ENCODE peak calls at places on chromosomes 5 and 9, in ten cellular contexts. One of them, this sample, is unnamed.

GRCh38 chr9:134442087-134442470 is 115.8 kb downstream of the RXRA start:
- DNase-seq in PC-3: no peak
- DNase-seq in stimulated activated CD4-positive, alpha-beta T cell treated with anti-CD3 and anti-CD28 coated beads, Interleukin-15, amount 100 ng/mL, for 48 hours: no peak
- DNase-seq in fibroblast of mammary gland: peak
- DNase-seq in hypothalamus: no peak
- DNase-seq in aorta: no peak
- DNase-seq in caudate nucleus: no peak
- DNase-seq in chondrocyte: no peak
- DNase-seq in activated CD8-positive, alpha-beta memory T cell treated with anti-CD3 and anti-CD28 coated beads for 48 hours: no peak
- DNase-seq in activated CD4-positive, alpha-beta T cell treated with anti-CD3 and anti-CD28 coated beads for 48 hours: no peak
- DNase-seq in this sample: no peak

GRCh38 chr9:90878562-90878961 is 76.9 kb downstream of the SYK start:
- DNase-seq in PC-3: peak
- DNase-seq in stimulated activated CD4-positive, alpha-beta T cell treated with anti-CD3 and anti-CD28 coated beads, Interleukin-15, amount 100 ng/mL, for 48 hours: no peak
- DNase-seq in fibroblast of mammary gland: no peak
- DNase-seq in hypothalamus: no peak
- DNase-seq in aorta: no peak
- DNase-seq in caudate nucleus: no peak
- DNase-seq in chondrocyte: no peak
- DNase-seq in activated CD8-positive, alpha-beta memory T cell treated with anti-CD3 and anti-CD28 coated beads for 48 hours: no peak
- DNase-seq in activated CD4-positive, alpha-beta T cell treated with anti-CD3 and anti-CD28 coated beads for 48 hours: no peak
- DNase-seq in this sample: no peak

GRCh38 chr9:137802521-137803243 is 74.9 kb upstream of the CACNA1B start:
- DNase-seq in PC-3: no peak
- DNase-seq in stimulated activated CD4-positive, alpha-beta T cell treated with anti-CD3 and anti-CD28 coated beads, Interleukin-15, amount 100 ng/mL, for 48 hours: no peak
- DNase-seq in fibroblast of mammary gland: no peak
- DNase-seq in hypothalamus: no peak
- DNase-seq in aorta: no peak
- DNase-seq in caudate nucleus: no peak
- DNase-seq in chondrocyte: peak
- DNase-seq in activated CD8-positive, alpha-beta memory T cell treated with anti-CD3 and anti-CD28 coated beads for 48 hours: no peak
- DNase-seq in activated CD4-positive, alpha-beta T cell treated with anti-CD3 and anti-CD28 coated beads for 48 hours: no peak
- DNase-seq in this sample: no peak

GRCh38 chr5:61409568-61409967 is 77.5 kb downstream of the ZSWIM6 start:
- DNase-seq in PC-3: peak
- DNase-seq in stimulated activated CD4-positive, alpha-beta T cell treated with anti-CD3 and anti-CD28 coated beads, Interleukin-15, amount 100 ng/mL, for 48 hours: no peak
- DNase-seq in fibroblast of mammary gland: peak
- DNase-seq in hypothalamus: no peak
- DNase-seq in aorta: no peak
- DNase-seq in caudate nucleus: no peak
- DNase-seq in chondrocyte: no peak
- DNase-seq in activated CD8-positive, alpha-beta memory T cell treated with anti-CD3 and anti-CD28 coated beads for 48 hours: no peak
- DNase-seq in activated CD4-positive, alpha-beta T cell treated with anti-CD3 and anti-CD28 coated beads for 48 hours: no peak
- DNase-seq in this sample: no peak

GRCh38 chr5:89338935-89339334 is 456.0 kb upstream of the MEF2C start:
- DNase-seq in PC-3: peak
- DNase-seq in stimulated activated CD4-positive, alpha-beta T cell treated with anti-CD3 and anti-CD28 coated beads, Interleukin-15, amount 100 ng/mL, for 48 hours: no peak
- DNase-seq in fibroblast of mammary gland: peak
- DNase-seq in hypothalamus: no peak
- DNase-seq in aorta: no peak
- DNase-seq in caudate nucleus: no peak
- DNase-seq in chondrocyte: no peak
- DNase-seq in activated CD8-positive, alpha-beta memory T cell treated with anti-CD3 and anti-CD28 coated beads for 48 hours: no peak
- DNase-seq in activated CD4-positive, alpha-beta T cell treated with anti-CD3 and anti-CD28 coated beads for 48 hours: no peak
- DNase-seq in this sample: no peak

GRCh38 chr5:176822426-176823075 is 12.2 kb downstream of the UNC5A start:
- DNase-seq in PC-3: peak
- DNase-seq in stimulated activated CD4-positive, alpha-beta T cell treated with anti-CD3 and anti-CD28 coated beads, Interleukin-15, amount 100 ng/mL, for 48 hours: no peak
- DNase-seq in fibroblast of mammary gland: no peak
- DNase-seq in hypothalamus: no peak
- DNase-seq in aorta: no peak
- DNase-seq in caudate nucleus: no peak
- DNase-seq in chondrocyte: no peak
- DNase-seq in activated CD8-positive, alpha-beta memory T cell treated with anti-CD3 and anti-CD28 coated beads for 48 hours: no peak
- DNase-seq in activated CD4-positive, alpha-beta T cell treated with anti-CD3 and anti-CD28 coated beads for 48 hours: no peak
- DNase-seq in this sample: no peak

GRCh38 chr5:87185838-87186237 is 81.8 kb upstream of the RASA1 start:
- DNase-seq in PC-3: peak
- DNase-seq in stimulated activated CD4-positive, alpha-beta T cell treated with anti-CD3 and anti-CD28 coated beads, Interleukin-15, amount 100 ng/mL, for 48 hours: no peak
- DNase-seq in fibroblast of mammary gland: no peak
- DNase-seq in hypothalamus: no peak
- DNase-seq in aorta: no peak
- DNase-seq in caudate nucleus: no peak
- DNase-seq in chondrocyte: no peak
- DNase-seq in activated CD8-positive, alpha-beta memory T cell treated with anti-CD3 and anti-CD28 coated beads for 48 hours: no peak
- DNase-seq in activated CD4-positive, alpha-beta T cell treated with anti-CD3 and anti-CD28 coated beads for 48 hours: no peak
- DNase-seq in this sample: no peak

GRCh38 chr5:131634666-131634995 is 398 bp downstream of the RAPGEF6 start:
- DNase-seq in PC-3: peak
- DNase-seq in stimulated activated CD4-positive, alpha-beta T cell treated with anti-CD3 and anti-CD28 coated beads, Interleukin-15, amount 100 ng/mL, for 48 hours: peak
- DNase-seq in fibroblast of mammary gland: peak
- DNase-seq in hypothalamus: peak
- DNase-seq in aorta: peak
- DNase-seq in caudate nucleus: no peak
- DNase-seq in chondrocyte: no peak
- DNase-seq in activated CD8-positive, alpha-beta memory T cell treated with anti-CD3 and anti-CD28 coated beads for 48 hours: no peak
- DNase-seq in activated CD4-positive, alpha-beta T cell treated with anti-CD3 and anti-CD28 coated beads for 48 hours: peak
- DNase-seq in this sample: no peak

GRCh38 chr5:125549322-125549871 is 803.0 kb upstream of the ZNF608 start:
- DNase-seq in PC-3: no peak
- DNase-seq in stimulated activated CD4-positive, alpha-beta T cell treated with anti-CD3 and anti-CD28 coated beads, Interleukin-15, amount 100 ng/mL, for 48 hours: no peak
- DNase-seq in fibroblast of mammary gland: no peak
- DNase-seq in hypothalamus: no peak
- DNase-seq in aorta: no peak
- DNase-seq in caudate nucleus: no peak
- DNase-seq in chondrocyte: no peak
- DNase-seq in activated CD8-positive, alpha-beta memory T cell treated with anti-CD3 and anti-CD28 coated beads for 48 hours: no peak
- DNase-seq in activated CD4-positive, alpha-beta T cell treated with anti-CD3 and anti-CD28 coated beads for 48 hours: no peak
- DNase-seq in this sample: no peak

GRCh38 chr9:130053109-130053503 is 600 bp upstream of the GPR107 start:
- DNase-seq in PC-3: no peak
- DNase-seq in stimulated activated CD4-positive, alpha-beta T cell treated with anti-CD3 and anti-CD28 coated beads, Interleukin-15, amount 100 ng/mL, for 48 hours: no peak
- DNase-seq in fibroblast of mammary gland: no peak
- DNase-seq in hypothalamus: no peak
- DNase-seq in aorta: no peak
- DNase-seq in caudate nucleus: no peak
- DNase-seq in chondrocyte: no peak
- DNase-seq in activated CD8-positive, alpha-beta memory T cell treated with anti-CD3 and anti-CD28 coated beads for 48 hours: no peak
- DNase-seq in activated CD4-positive, alpha-beta T cell treated with anti-CD3 and anti-CD28 coated beads for 48 hours: no peak
- DNase-seq in this sample: no peak

GRCh38 chr9:16729656-16730055 is 140.8 kb downstream of the BNC2 start:
- DNase-seq in PC-3: no peak
- DNase-seq in stimulated activated CD4-positive, alpha-beta T cell treated with anti-CD3 and anti-CD28 coated beads, Interleukin-15, amount 100 ng/mL, for 48 hours: no peak
- DNase-seq in fibroblast of mammary gland: peak
- DNase-seq in hypothalamus: no peak
- DNase-seq in aorta: no peak
- DNase-seq in caudate nucleus: no peak
- DNase-seq in chondrocyte: no peak
- DNase-seq in activated CD8-positive, alpha-beta memory T cell treated with anti-CD3 and anti-CD28 coated beads for 48 hours: no peak
- DNase-seq in activated CD4-positive, alpha-beta T cell treated with anti-CD3 and anti-CD28 coated beads for 48 hours: no peak
- DNase-seq in this sample: no peak

GRCh38 chr5:150297236-150297890 is 5.3 kb downstream of the ARSI start:
- DNase-seq in PC-3: no peak
- DNase-seq in stimulated activated CD4-positive, alpha-beta T cell treated with anti-CD3 and anti-CD28 coated beads, Interleukin-15, amount 100 ng/mL, for 48 hours: no peak
- DNase-seq in fibroblast of mammary gland: no peak
- DNase-seq in hypothalamus: no peak
- DNase-seq in aorta: peak
- DNase-seq in caudate nucleus: no peak
- DNase-seq in chondrocyte: peak
- DNase-seq in activated CD8-positive, alpha-beta memory T cell treated with anti-CD3 and anti-CD28 coated beads for 48 hours: no peak
- DNase-seq in activated CD4-positive, alpha-beta T cell treated with anti-CD3 and anti-CD28 coated beads for 48 hours: no peak
- DNase-seq in this sample: no peak

GRCh38 chr5:38994329-38994927 is 79.8 kb downstream of the RICTOR start:
- DNase-seq in PC-3: peak
- DNase-seq in stimulated activated CD4-positive, alpha-beta T cell treated with anti-CD3 and anti-CD28 coated beads, Interleukin-15, amount 100 ng/mL, for 48 hours: no peak
- DNase-seq in fibroblast of mammary gland: peak
- DNase-seq in hypothalamus: peak
- DNase-seq in aorta: no peak
- DNase-seq in caudate nucleus: no peak
- DNase-seq in chondrocyte: no peak
- DNase-seq in activated CD8-positive, alpha-beta memory T cell treated with anti-CD3 and anti-CD28 coated beads for 48 hours: no peak
- DNase-seq in activated CD4-positive, alpha-beta T cell treated with anti-CD3 and anti-CD28 coated beads for 48 hours: peak
- DNase-seq in this sample: no peak

GRCh38 chr5:154191467-154192261 is 1.1 kb downstream of the GALNT10 start:
- DNase-seq in PC-3: no peak
- DNase-seq in stimulated activated CD4-positive, alpha-beta T cell treated with anti-CD3 and anti-CD28 coated beads, Interleukin-15, amount 100 ng/mL, for 48 hours: no peak
- DNase-seq in fibroblast of mammary gland: peak
- DNase-seq in hypothalamus: no peak
- DNase-seq in aorta: no peak
- DNase-seq in caudate nucleus: no peak
- DNase-seq in chondrocyte: no peak
- DNase-seq in activated CD8-positive, alpha-beta memory T cell treated with anti-CD3 and anti-CD28 coated beads for 48 hours: no peak
- DNase-seq in activated CD4-positive, alpha-beta T cell treated with anti-CD3 and anti-CD28 coated beads for 48 hours: peak
- DNase-seq in this sample: no peak

GRCh38 chr5:89269721-89270120 is 386.7 kb upstream of the MEF2C start:
- DNase-seq in PC-3: no peak
- DNase-seq in stimulated activated CD4-positive, alpha-beta T cell treated with anti-CD3 and anti-CD28 coated beads, Interleukin-15, amount 100 ng/mL, for 48 hours: no peak
- DNase-seq in fibroblast of mammary gland: no peak
- DNase-seq in hypothalamus: no peak
- DNase-seq in aorta: no peak
- DNase-seq in caudate nucleus: no peak
- DNase-seq in chondrocyte: no peak
- DNase-seq in activated CD8-positive, alpha-beta memory T cell treated with anti-CD3 and anti-CD28 coated beads for 48 hours: no peak
- DNase-seq in activated CD4-positive, alpha-beta T cell treated with anti-CD3 and anti-CD28 coated beads for 48 hours: no peak
- DNase-seq in this sample: no peak

GRCh38 chr5:61535828-61536227 is 203.8 kb downstream of the ZSWIM6 start:
- DNase-seq in PC-3: no peak
- DNase-seq in stimulated activated CD4-positive, alpha-beta T cell treated with anti-CD3 and anti-CD28 coated beads, Interleukin-15, amount 100 ng/mL, for 48 hours: no peak
- DNase-seq in fibroblast of mammary gland: no peak
- DNase-seq in hypothalamus: no peak
- DNase-seq in aorta: no peak
- DNase-seq in caudate nucleus: no peak
- DNase-seq in chondrocyte: no peak
- DNase-seq in activated CD8-positive, alpha-beta memory T cell treated with anti-CD3 and anti-CD28 coated beads for 48 hours: no peak
- DNase-seq in activated CD4-positive, alpha-beta T cell treated with anti-CD3 and anti-CD28 coated beads for 48 hours: no peak
- DNase-seq in this sample: no peak

GRCh38 chr9:95813923-95814322 is 61.6 kb upstream of the ERCC6L2 start:
- DNase-seq in PC-3: peak
- DNase-seq in stimulated activated CD4-positive, alpha-beta T cell treated with anti-CD3 and anti-CD28 coated beads, Interleukin-15, amount 100 ng/mL, for 48 hours: no peak
- DNase-seq in fibroblast of mammary gland: no peak
- DNase-seq in hypothalamus: no peak
- DNase-seq in aorta: no peak
- DNase-seq in caudate nucleus: no peak
- DNase-seq in chondrocyte: no peak
- DNase-seq in activated CD8-positive, alpha-beta memory T cell treated with anti-CD3 and anti-CD28 coated beads for 48 hours: no peak
- DNase-seq in activated CD4-positive, alpha-beta T cell treated with anti-CD3 and anti-CD28 coated beads for 48 hours: no peak
- DNase-seq in this sample: no peak

GRCh38 chr5:16489322-16489791 is 23.8 kb upstream of the ZNF622 start:
- DNase-seq in PC-3: peak
- DNase-seq in stimulated activated CD4-positive, alpha-beta T cell treated with anti-CD3 and anti-CD28 coated beads, Interleukin-15, amount 100 ng/mL, for 48 hours: no peak
- DNase-seq in fibroblast of mammary gland: peak
- DNase-seq in hypothalamus: peak
- DNase-seq in aorta: no peak
- DNase-seq in caudate nucleus: no peak
- DNase-seq in chondrocyte: no peak
- DNase-seq in activated CD8-positive, alpha-beta memory T cell treated with anti-CD3 and anti-CD28 coated beads for 48 hours: no peak
- DNase-seq in activated CD4-positive, alpha-beta T cell treated with anti-CD3 and anti-CD28 coated beads for 48 hours: no peak
- DNase-seq in this sample: no peak

GRCh38 chr9:75873707-75874106 is 16.8 kb upstream of the PCSK5 start:
- DNase-seq in PC-3: no peak
- DNase-seq in stimulated activated CD4-positive, alpha-beta T cell treated with anti-CD3 and anti-CD28 coated beads, Interleukin-15, amount 100 ng/mL, for 48 hours: no peak
- DNase-seq in fibroblast of mammary gland: no peak
- DNase-seq in hypothalamus: peak
- DNase-seq in aorta: no peak
- DNase-seq in caudate nucleus: no peak
- DNase-seq in chondrocyte: no peak
- DNase-seq in activated CD8-positive, alpha-beta memory T cell treated with anti-CD3 and anti-CD28 coated beads for 48 hours: no peak
- DNase-seq in activated CD4-positive, alpha-beta T cell treated with anti-CD3 and anti-CD28 coated beads for 48 hours: no peak
- DNase-seq in this sample: no peak

GRCh38 chr5:179953934-179954833 is 46.5 kb upstream of the TBC1D9B start:
- DNase-seq in PC-3: peak
- DNase-seq in stimulated activated CD4-positive, alpha-beta T cell treated with anti-CD3 and anti-CD28 coated beads, Interleukin-15, amount 100 ng/mL, for 48 hours: no peak
- DNase-seq in fibroblast of mammary gland: peak
- DNase-seq in hypothalamus: no peak
- DNase-seq in aorta: no peak
- DNase-seq in caudate nucleus: no peak
- DNase-seq in chondrocyte: no peak
- DNase-seq in activated CD8-positive, alpha-beta memory T cell treated with anti-CD3 and anti-CD28 coated beads for 48 hours: no peak
- DNase-seq in activated CD4-positive, alpha-beta T cell treated with anti-CD3 and anti-CD28 coated beads for 48 hours: no peak
- DNase-seq in this sample: no peak

GRCh38 chr9:92618633-92619225 is 51.2 kb downstream of the IPPK start:
- DNase-seq in PC-3: no peak
- DNase-seq in stimulated activated CD4-positive, alpha-beta T cell treated with anti-CD3 and anti-CD28 coated beads, Interleukin-15, amount 100 ng/mL, for 48 hours: no peak
- DNase-seq in fibroblast of mammary gland: no peak
- DNase-seq in hypothalamus: no peak
- DNase-seq in aorta: no peak
- DNase-seq in caudate nucleus: no peak
- DNase-seq in chondrocyte: no peak
- DNase-seq in activated CD8-positive, alpha-beta memory T cell treated with anti-CD3 and anti-CD28 coated beads for 48 hours: no peak
- DNase-seq in activated CD4-positive, alpha-beta T cell treated with anti-CD3 and anti-CD28 coated beads for 48 hours: no peak
- DNase-seq in this sample: no peak

GRCh38 chr5:154517781-154518437 is 39.9 kb upstream of the HAND1 start:
- DNase-seq in PC-3: no peak
- DNase-seq in stimulated activated CD4-positive, alpha-beta T cell treated with anti-CD3 and anti-CD28 coated beads, Interleukin-15, amount 100 ng/mL, for 48 hours: no peak
- DNase-seq in fibroblast of mammary gland: no peak
- DNase-seq in hypothalamus: no peak
- DNase-seq in aorta: no peak
- DNase-seq in caudate nucleus: no peak
- DNase-seq in chondrocyte: no peak
- DNase-seq in activated CD8-positive, alpha-beta memory T cell treated with anti-CD3 and anti-CD28 coated beads for 48 hours: no peak
- DNase-seq in activated CD4-positive, alpha-beta T cell treated with anti-CD3 and anti-CD28 coated beads for 48 hours: no peak
- DNase-seq in this sample: no peak

GRCh38 chr5:172336666-172337310 is 53.2 kb upstream of the UBTD2 start:
- DNase-seq in PC-3: no peak
- DNase-seq in stimulated activated CD4-positive, alpha-beta T cell treated with anti-CD3 and anti-CD28 coated beads, Interleukin-15, amount 100 ng/mL, for 48 hours: no peak
- DNase-seq in fibroblast of mammary gland: no peak
- DNase-seq in hypothalamus: no peak
- DNase-seq in aorta: no peak
- DNase-seq in caudate nucleus: no peak
- DNase-seq in chondrocyte: no peak
- DNase-seq in activated CD8-positive, alpha-beta memory T cell treated with anti-CD3 and anti-CD28 coated beads for 48 hours: no peak
- DNase-seq in activated CD4-positive, alpha-beta T cell treated with anti-CD3 and anti-CD28 coated beads for 48 hours: no peak
- DNase-seq in this sample: no peak

GRCh38 chr9:5551368-5551767 is 41.0 kb downstream of the PDCD1LG2 start:
- DNase-seq in PC-3: no peak
- DNase-seq in stimulated activated CD4-positive, alpha-beta T cell treated with anti-CD3 and anti-CD28 coated beads, Interleukin-15, amount 100 ng/mL, for 48 hours: no peak
- DNase-seq in fibroblast of mammary gland: no peak
- DNase-seq in hypothalamus: no peak
- DNase-seq in aorta: no peak
- DNase-seq in caudate nucleus: no peak
- DNase-seq in chondrocyte: no peak
- DNase-seq in activated CD8-positive, alpha-beta memory T cell treated with anti-CD3 and anti-CD28 coated beads for 48 hours: no peak
- DNase-seq in activated CD4-positive, alpha-beta T cell treated with anti-CD3 and anti-CD28 coated beads for 48 hours: no peak
- DNase-seq in this sample: no peak

GRCh38 chr5:72067682-72068470 is 39.4 kb upstream of the MAP1B start:
- DNase-seq in PC-3: peak
- DNase-seq in stimulated activated CD4-positive, alpha-beta T cell treated with anti-CD3 and anti-CD28 coated beads, Interleukin-15, amount 100 ng/mL, for 48 hours: no peak
- DNase-seq in fibroblast of mammary gland: peak
- DNase-seq in hypothalamus: no peak
- DNase-seq in aorta: no peak
- DNase-seq in caudate nucleus: peak
- DNase-seq in chondrocyte: no peak
- DNase-seq in activated CD8-positive, alpha-beta memory T cell treated with anti-CD3 and anti-CD28 coated beads for 48 hours: no peak
- DNase-seq in activated CD4-positive, alpha-beta T cell treated with anti-CD3 and anti-CD28 coated beads for 48 hours: no peak
- DNase-seq in this sample: no peak

GRCh38 chr5:113169720-113170119 is 193.1 kb downstream of the DCP2 start:
- DNase-seq in PC-3: no peak
- DNase-seq in stimulated activated CD4-positive, alpha-beta T cell treated with anti-CD3 and anti-CD28 coated beads, Interleukin-15, amount 100 ng/mL, for 48 hours: no peak
- DNase-seq in fibroblast of mammary gland: no peak
- DNase-seq in hypothalamus: no peak
- DNase-seq in aorta: no peak
- DNase-seq in caudate nucleus: no peak
- DNase-seq in chondrocyte: no peak
- DNase-seq in activated CD8-positive, alpha-beta memory T cell treated with anti-CD3 and anti-CD28 coated beads for 48 hours: no peak
- DNase-seq in activated CD4-positive, alpha-beta T cell treated with anti-CD3 and anti-CD28 coated beads for 48 hours: no peak
- DNase-seq in this sample: no peak

GRCh38 chr5:167294861-167295685 is 996.4 kb upstream of the WWC1 start:
- DNase-seq in PC-3: peak
- DNase-seq in stimulated activated CD4-positive, alpha-beta T cell treated with anti-CD3 and anti-CD28 coated beads, Interleukin-15, amount 100 ng/mL, for 48 hours: no peak
- DNase-seq in fibroblast of mammary gland: peak
- DNase-seq in hypothalamus: no peak
- DNase-seq in aorta: no peak
- DNase-seq in caudate nucleus: no peak
- DNase-seq in chondrocyte: no peak
- DNase-seq in activated CD8-positive, alpha-beta memory T cell treated with anti-CD3 and anti-CD28 coated beads for 48 hours: no peak
- DNase-seq in activated CD4-positive, alpha-beta T cell treated with anti-CD3 and anti-CD28 coated beads for 48 hours: no peak
- DNase-seq in this sample: no peak

GRCh38 chr5:13215370-13215769 is 729.1 kb downstream of the DNAH5 start:
- DNase-seq in PC-3: no peak
- DNase-seq in stimulated activated CD4-positive, alpha-beta T cell treated with anti-CD3 and anti-CD28 coated beads, Interleukin-15, amount 100 ng/mL, for 48 hours: no peak
- DNase-seq in fibroblast of mammary gland: no peak
- DNase-seq in hypothalamus: no peak
- DNase-seq in aorta: no peak
- DNase-seq in caudate nucleus: no peak
- DNase-seq in chondrocyte: no peak
- DNase-seq in activated CD8-positive, alpha-beta memory T cell treated with anti-CD3 and anti-CD28 coated beads for 48 hours: no peak
- DNase-seq in activated CD4-positive, alpha-beta T cell treated with anti-CD3 and anti-CD28 coated beads for 48 hours: no peak
- DNase-seq in this sample: no peak